ENCODE peak calls at places on chromosomes 16 and 17, in six cellular contexts. P, U, L, N, O and B are unnamed samples.

GRCh38 chr17:72457712-72458111 is 336.9 kb downstream of the SOX9 start:
- DNase-seq in O (no peak), L (no peak), N (no peak), U (no peak), P (no peak), B (no peak)

GRCh38 chr17:73533801-73534574 is 110.3 kb downstream of the SDK2 start:
- DNase-seq in P (no peak), L (no peak), N (no peak), U (no peak), O (peak), B (no peak)

GRCh38 chr17:49521521-49522185 is 26.6 kb downstream of the NGFR start:
- DNase-seq in L (no peak), U (no peak), O (no peak), P (no peak), N (no peak), B (no peak)

GRCh38 chr17:45307290-45308015 is 9.4 kb downstream of the MAP3K14 start:
- DNase-seq in U (peak), P (peak), L (no peak), O (no peak), N (peak), B (peak)

GRCh38 chr16:49492896-49493620 is 119.5 kb downstream of the C16orf78 start:
- DNase-seq in U (no peak), P (no peak), O (no peak), N (no peak), L (no peak), B (no peak)

GRCh38 chr16:50523710-50524109 is 24.5 kb upstream of the NKD1 start:
- DNase-seq in P (no peak), U (no peak), N (no peak), L (no peak), O (no peak), B (no peak)

GRCh38 chr16:75921281-75921680 is 195.0 kb upstream of the CPHXL start:
- DNase-seq in N (no peak), L (no peak), P (no peak), U (no peak), O (peak), B (no peak)

GRCh38 chr16:83799336-83799735 is 8.4 kb upstream of the HSBP1 start:
- DNase-seq in U (no peak), P (no peak), L (no peak), O (no peak), N (no peak), B (no peak)

GRCh38 chr17:62821213-62822079 is 13.3 kb upstream of the MARCHF10 start:
- DNase-seq in N (no peak), L (no peak), O (no peak), U (no peak), P (no peak), B (peak)

GRCh38 chr17:57855391-57856035 is 5.7 kb upstream of the MRPS23 start:
- DNase-seq in N (no peak), L (no peak), P (no peak), U (no peak), O (no peak), B (no peak)

GRCh38 chr17:80941171-80941570 is 50.5 kb upstream of the CHMP6 start:
- DNase-seq in P (no peak), O (no peak), L (no peak), N (no peak), U (no peak), B (no peak)

GRCh38 chr16:10961231-10961630 is 16.9 kb downstream of the CLEC16A start:
- DNase-seq in U (no peak), N (no peak), O (no peak), P (no peak), L (no peak), B (peak)

GRCh38 chr17:6796887-6797490 is 21.0 kb downstream of the FBXO39 start:
- DNase-seq in U (no peak), N (no peak), L (no peak), P (no peak), O (no peak), B (no peak)

GRCh38 chr17:71142333-71142732 is 973.0 kb downstream of the KCNJ2 start:
- DNase-seq in O (no peak), N (no peak), L (no peak), U (no peak), P (no peak), B (no peak)

GRCh38 chr17:21029032-21029431 is 13.8 kb downstream of the USP22 start:
- DNase-seq in O (no peak), N (no peak), U (no peak), P (no peak), L (no peak), B (peak)

GRCh38 chr16:86016201-86016965 is 117.4 kb downstream of the IRF8 start:
- DNase-seq in U (peak), N (peak), O (no peak), P (no peak), L (peak), B (peak)

GRCh38 chr17:56603486-56604238 is 10.2 kb downstream of the NOG start:
- DNase-seq in N (no peak), L (no peak), P (no peak), U (no peak), O (no peak), B (peak)

GRCh38 chr17:51014129-51014528 is 106.5 kb downstream of the SPAG9 start:
- DNase-seq in P (no peak), O (no peak), L (no peak), N (no peak), U (no peak), B (no peak)

GRCh38 chr16:81707411-81708321 is 71.4 kb upstream of the PLCG2 start:
- DNase-seq in O (no peak), N (no peak), L (no peak), P (peak), U (no peak), B (peak)

GRCh38 chr17:79137015-79137770 is 62.6 kb downstream of the ENGASE start:
- DNase-seq in L (no peak), O (peak), U (no peak), N (no peak), P (no peak), B (no peak)

GRCh38 chr16:2765462-2766404 is 11.3 kb downstream of the ELOB start:
- DNase-seq in U (no peak), P (no peak), L (no peak), O (no peak), N (no peak), B (no peak)